ENCODE peak calls at places on chromosome 3, in six cellular contexts. I, L, X, F, O and S are unnamed samples.

GRCh38 chr3:127787556-127787955 is 34.8 kb downstream of the MGLL start:
- DNase-seq in I (peak), L (no peak), X (peak), F (no peak), O (no peak), S (no peak)

GRCh38 chr3:105827959-105828358 is 40.9 kb downstream of the CBLB start:
- DNase-seq in I (no peak), L (peak), X (peak), F (peak), O (no peak), S (peak)

GRCh38 chr3:46845397-46845859 is 17.8 kb downstream of the MYL3 start:
- DNase-seq in I (no peak), L (peak), X (peak), F (peak), O (no peak), S (no peak)

GRCh38 chr3:183554377-183554776 is 1.1 kb downstream of the KLHL6 start:
- DNase-seq in I (no peak), L (no peak), X (no peak), F (no peak), O (no peak), S (no peak)

GRCh38 chr3:27535809-27536392 is 51.7 kb upstream of the SLC4A7 start:
- DNase-seq in I (no peak), L (no peak), X (no peak), F (no peak), O (no peak), S (no peak)

GRCh38 chr3:146504546-146505197 is 35.3 kb upstream of the PLSCR2 start:
- DNase-seq in I (no peak), L (no peak), X (no peak), F (no peak), O (no peak), S (no peak)

GRCh38 chr3:28677581-28677980 is 329.0 kb upstream of the AZI2 start:
- DNase-seq in I (peak), L (no peak), X (peak), F (peak), O (no peak), S (no peak)

GRCh38 chr3:71779674-71780377 is 5.1 kb downstream of the PROK2 start:
- DNase-seq in I (no peak), L (no peak), X (no peak), F (no peak), O (no peak), S (no peak)

GRCh38 chr3:65170357-65171090 is 482.7 kb upstream of the ADAMTS9 start:
- DNase-seq in I (peak), L (peak), X (peak), F (peak), O (peak), S (no peak)

GRCh38 chr3:43001094-43001553 is 22.0 kb downstream of the GASK1A start:
- DNase-seq in I (peak), L (peak), X (peak), F (peak), O (no peak), S (no peak)

GRCh38 chr3:66938338-66938963 is 59.7 kb upstream of the KBTBD8 start:
- DNase-seq in I (no peak), L (peak), X (no peak), F (no peak), O (peak), S (peak)

GRCh38 chr3:160784853-160785252 is 28.8 kb downstream of the PPM1L start:
- DNase-seq in I (no peak), L (no peak), X (no peak), F (no peak), O (no peak), S (no peak)

GRCh38 chr3:140931-141330 is 55.6 kb upstream of the CHL1 start:
- DNase-seq in I (no peak), L (no peak), X (no peak), F (no peak), O (no peak), S (no peak)

GRCh38 chr3:181521831-181522230 is 189.9 kb upstream of the SOX2 start:
- DNase-seq in I (no peak), L (no peak), X (no peak), F (no peak), O (no peak), S (no peak)

GRCh38 chr3:172530566-172530965 is 7.3 kb upstream of the TNFSF10 start:
- DNase-seq in I (no peak), L (peak), X (no peak), F (no peak), O (no peak), S (no peak)

GRCh38 chr3:2713923-2714322 is 396.3 kb downstream of the IL5RA start:
- DNase-seq in I (no peak), L (peak), X (no peak), F (no peak), O (no peak), S (no peak)